ENCODE peak calls at places on chromosomes 7 and 10, in four cellular contexts. U is mammary epithelial cell, F is thoracic aorta, B is iPS DF 6.9. T is an unnamed sample.

GRCh38 chr10:99827906-99828305 is 45.5 kb downstream of the ABCC2 start:
- DNase-seq in B (no peak), U (no peak), F (no peak), T (peak; percentile 76)

GRCh38 chr7:157113607-157114006 is 25.1 kb upstream of the UBE3C start:
- DNase-seq in F (no peak), B (no peak), U (peak; percentile 31), T (no peak)

GRCh38 chr7:11341285-11341944 is 367.7 kb downstream of the PHF14 start:
- DNase-seq in F (no peak), B (no peak), U (no peak), T (peak; percentile 33)

GRCh38 chr7:2719007-2719406 is 31.0 kb downstream of the AMZ1 start:
- DNase-seq in B (no peak), U (no peak), F (no peak), T (peak; percentile 20)

GRCh38 chr10:121216295-121216694 is 365.1 kb downstream of the WDR11 start:
- DNase-seq in U (no peak), B (no peak), F (no peak), T (no peak)

GRCh38 chr7:107262857-107263256 is 94.1 kb downstream of the HBP1 start:
- DNase-seq in U (no peak), B (no peak), F (no peak), T (peak; percentile 36)

GRCh38 chr7:79284226-79284625 is 169.2 kb downstream of the MAGI2 start:
- DNase-seq in F (no peak), U (no peak), B (no peak), T (no peak)

GRCh38 chr7:139777948-139778841 is at the start of gene HIPK2:
- DNase-seq in F (peak; percentile 33), U (peak; percentile 55), B (no peak), T (peak; percentile 93)

GRCh38 chr10:17228081-17229015 is at the start of gene VIM:
- DNase-seq in B (no peak), F (peak; percentile 89), U (peak; percentile 97), T (peak; percentile 98)

GRCh38 chr10:97099089-97099488 is 86.7 kb downstream of the SLIT1 start:
- DNase-seq in F (no peak), U (no peak), B (no peak), T (no peak)

GRCh38 chr7:6648066-6648814 is 11.1 kb downstream of the ZNF316 start:
- DNase-seq in U (no peak), F (no peak), B (no peak), T (no peak)

GRCh38 chr10:72334832-72335393 is 19.8 kb downstream of the DNAJB12 start:
- DNase-seq in F (peak; percentile 49), B (no peak), U (peak; percentile 96), T (peak; percentile 64)

GRCh38 chr7:66140924-66141323 is 26.3 kb downstream of the CRCP start:
- DNase-seq in B (no peak), U (peak; percentile 56), F (no peak), T (peak; percentile 77)

GRCh38 chr10:50325449-50326188 is 74.3 kb upstream of the ASAH2 start:
- DNase-seq in F (peak; percentile 38), U (peak; percentile 95), B (peak; percentile 7), T (peak; percentile 86)
- H3K4me1 ChIP-seq in F (peaks cover 40% of the 10 kb centered on the region), U (peaks cover 40% of the 10 kb centered on the region), B (peaks cover 8% of the 10 kb centered on the region), T (peaks cover 61% of the 10 kb centered on the region)

GRCh38 chr10:59354434-59354833 is 7.9 kb downstream of the FAM13C start:
- DNase-seq in B (no peak), F (no peak), U (no peak), T (no peak)
- H3K4me1 ChIP-seq in B (no peaks in the 10 kb centered on the region), F (peaks cover 14% of the 10 kb centered on the region), U (no peaks in the 10 kb centered on the region), T (no peaks in the 10 kb centered on the region)

DNA sequence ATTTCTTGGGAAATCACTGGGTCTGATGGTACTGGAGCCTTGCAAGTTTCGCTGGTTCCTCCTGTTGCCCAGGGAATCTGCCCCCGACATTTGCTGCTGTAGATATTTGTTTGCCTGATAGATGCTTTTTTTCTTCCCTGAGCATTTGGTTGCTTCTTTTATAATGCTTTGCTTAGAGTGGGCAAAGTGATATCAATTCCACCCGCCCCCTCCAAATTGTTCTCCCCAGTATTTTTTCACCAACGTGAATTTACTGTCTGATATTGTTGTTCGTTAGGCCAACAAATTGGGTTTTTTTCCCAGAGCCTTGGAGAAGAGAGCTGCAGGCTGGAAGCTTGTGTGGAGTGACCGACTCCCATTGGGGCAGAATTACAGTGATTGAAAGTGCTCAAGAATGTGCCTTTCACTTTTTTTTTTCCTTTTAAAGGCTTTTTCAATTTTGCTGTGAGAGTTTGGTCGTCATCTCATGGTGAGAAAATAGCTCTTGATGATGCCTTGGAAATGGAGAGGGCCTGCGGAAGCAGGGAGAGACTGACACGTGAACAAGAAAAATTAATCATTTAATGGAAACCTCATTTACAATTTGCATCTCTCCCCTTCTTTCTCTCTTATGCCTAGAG is 2.5 kb downstream of the GRK5 start:
- DNase-seq in U (no peak), B (no peak), F (no peak), T (peak; percentile 45)
- H3K4me1 ChIP-seq in U (peaks cover 26% of the 10 kb centered on the region), B (peaks cover 1% of the 10 kb centered on the region), F (peaks cover 61% of the 10 kb centered on the region), T (peaks cover 57% of the 10 kb centered on the region)

GRCh38 chr10:69364232-69364631 is 52.5 kb downstream of the TACR2 start:
- DNase-seq in B (no peak), U (no peak), F (no peak), T (no peak)
- H3K4me1 ChIP-seq in B (no peaks in the 10 kb centered on the region), U (peaks cover 39% of the 10 kb centered on the region), F (peaks cover 76% of the 10 kb centered on the region), T (peaks cover 41% of the 10 kb centered on the region)

GRCh38 chr7:5132539-5132938 is 57.5 kb upstream of the WIPI2 start:
- DNase-seq in F (no peak), U (no peak), B (no peak), T (no peak)
- H3K4me1 ChIP-seq in F (no peaks in the 10 kb centered on the region), U (no peaks in the 10 kb centered on the region), B (no peaks in the 10 kb centered on the region), T (no peaks in the 10 kb centered on the region)

GRCh38 chr7:135758531-135758932 is 9.9 kb upstream of the FAM180A start:
- DNase-seq in F (no peak), U (peak; percentile 42), B (no peak), T (peak; percentile 80)

GRCh38 chr7:135757719-135758411 is 9.3 kb upstream of the FAM180A start:
- DNase-seq in B (no peak), F (no peak), U (peak; percentile 33), T (peak; percentile 73)

GRCh38 chr7:135753616-135754413 is 5.2 kb upstream of the FAM180A start:
- DNase-seq in B (peak; percentile 52), F (no peak), U (no peak), T (no peak)

GRCh38 chr7:135755351-135755753 is 6.7 kb upstream of the FAM180A start:
- DNase-seq in B (no peak), F (no peak), U (no peak), T (no peak)

GRCh38 chr7:135756191-135756590 is 7.6 kb upstream of the FAM180A start:
- DNase-seq in F (no peak), B (no peak), U (no peak), T (no peak)
- H3K4me1 ChIP-seq in F (peaks cover 57% of the 10 kb centered on the region), B (peaks cover 7% of the 10 kb centered on the region), U (peaks cover 3% of the 10 kb centered on the region), T (peaks cover 7% of the 10 kb centered on the region)

GRCh38 chr7:47609803-47610452 is 28.0 kb upstream of the TNS3 start:
- DNase-seq in B (no peak), U (no peak), F (no peak), T (peak; percentile 44)
- H3K4me1 ChIP-seq in B (no peaks in the 10 kb centered on the region), U (peaks cover 5% of the 10 kb centered on the region), F (peaks cover 29% of the 10 kb centered on the region), T (peaks cover 40% of the 10 kb centered on the region)

T was measured in adipocyte.